ENCODE peak calls at places on chromosome 5, in ten cellular contexts. E, F, L, K, W, C, R, I, U and D are unnamed samples.

GRCh38 chr5:57960569-57960968 is 478.0 kb upstream of the ACTBL2 start:
- DNase-seq in E (no peak), F (no peak), L (no peak), K (no peak), W (no peak), C (no peak), R (no peak), I (no peak), U (no peak), D (no peak)

GRCh38 chr5:77103457-77103856 is 16.4 kb upstream of the ZBED3 start:
- DNase-seq in E (no peak), F (no peak), L (no peak), K (no peak), W (no peak), C (no peak), R (no peak), I (no peak), U (no peak), D (no peak)

GRCh38 chr5:158384535-158385421 is 525.8 kb upstream of the CLINT1 start:
- DNase-seq in E (peak; percentile 96), F (no peak), L (no peak), K (no peak), W (peak; percentile 96), C (no peak), R (no peak), I (peak; percentile 86), U (no peak), D (no peak)

GRCh38 chr5:15609076-15609725 is 109.2 kb downstream of the FBXL7 start:
- DNase-seq in E (no peak), F (no peak), L (no peak), K (no peak), W (no peak), C (no peak), R (no peak), I (no peak), U (no peak), D (no peak)

GRCh38 chr5:159231167-159231566 is 21.8 kb upstream of the RNF145 start:
- DNase-seq in E (no peak), F (no peak), L (no peak), K (no peak), W (peak; percentile 80), C (no peak), R (no peak), I (no peak), U (no peak), D (no peak)

GRCh38 chr5:123718238-123718637 is 206.3 kb downstream of the CSNK1G3 start:
- DNase-seq in E (no peak), F (no peak), L (no peak), K (no peak), W (no peak), C (no peak), R (no peak), I (no peak), U (no peak), D (no peak)

GRCh38 chr5:147055850-147056523 is 177.4 kb upstream of the PPP2R2B start:
- DNase-seq in E (no peak), F (no peak), L (no peak), K (no peak), W (no peak), C (no peak), R (no peak), I (no peak), U (no peak), D (no peak)

GRCh38 chr5:180486636-180487149 is 7.5 kb upstream of the CNOT6 start:
- DNase-seq in E (no peak), F (no peak), L (no peak), K (no peak), W (no peak), C (no peak), R (no peak), I (no peak), U (peak; percentile 20), D (no peak)

GRCh38 chr5:147175516-147176097 is 59.2 kb upstream of the STK32A start:
- DNase-seq in E (no peak), F (no peak), L (no peak), K (no peak), W (no peak), C (no peak), R (no peak), I (no peak), U (no peak), D (no peak)

GRCh38 chr5:91384671-91385430 is 1.7 kb upstream of the ARRDC3 start:
- DNase-seq in E (peak; percentile 89), F (peak; percentile 82), L (peak; percentile 94), K (no peak), W (peak; percentile 97), C (no peak), R (no peak), I (peak; percentile 59), U (no peak), D (no peak)

GRCh38 chr5:107853696-107854095 is 183.0 kb upstream of the EFNA5 start:
- DNase-seq in E (no peak), F (no peak), L (no peak), K (no peak), W (no peak), C (no peak), R (no peak), I (no peak), U (no peak), D (no peak)

GRCh38 chr5:159975462-159976019 is 33.4 kb upstream of the TTC1 start:
- DNase-seq in E (peak; percentile 97), F (no peak), L (no peak), K (no peak), W (peak; percentile 97), C (no peak), R (no peak), I (peak; percentile 88), U (no peak), D (no peak)

GRCh38 chr5:116452774-116453368 is 121.8 kb downstream of the SEMA6A start:
- DNase-seq in E (no peak), F (no peak), L (no peak), K (no peak), W (no peak), C (no peak), R (no peak), I (no peak), U (no peak), D (no peak)

GRCh38 chr5:168428552-168428951 is 57.7 kb upstream of the RARS1 start:
- DNase-seq in E (no peak), F (no peak), L (no peak), K (no peak), W (no peak), C (no peak), R (no peak), I (no peak), U (no peak), D (no peak)

DNA sequence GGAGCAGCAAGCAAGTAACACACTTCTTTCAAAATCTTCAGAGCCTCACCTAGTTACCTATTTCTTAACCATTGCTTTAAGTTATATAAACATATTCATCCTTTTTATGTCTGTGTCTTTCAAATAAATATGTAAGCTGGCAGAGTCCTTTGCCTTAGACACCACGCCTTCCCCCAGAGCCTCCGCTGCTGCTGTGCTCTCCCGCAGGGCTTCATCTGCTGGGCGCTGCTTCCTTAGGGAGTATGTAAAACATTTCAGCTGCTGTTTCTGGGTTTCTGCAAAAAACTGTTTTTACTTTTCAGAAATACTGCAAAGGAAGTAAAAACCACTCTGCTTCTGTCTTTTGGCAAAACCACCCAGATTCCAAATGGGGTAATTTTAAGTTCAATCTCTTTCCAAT is 133.0 kb downstream of the CDC42SE2 start:
- DNase-seq in E (no peak), F (no peak), L (no peak), K (no peak), W (no peak), C (no peak), R (no peak), I (no peak), U (no peak), D (no peak)
- TF ChIP-seq CTCF in E (no peak), F (no peak), L (no peak), K (no peak), W (no peak), C (no peak), R (no peak), I (no peak), U (no peak), D (no peak)

GRCh38 chr5:65760504-65761275 is 38.7 kb downstream of the NLN start:
- DNase-seq in E (peak; percentile 82), F (peak; percentile 26), L (peak; percentile 87), K (no peak), W (peak; percentile 88), C (no peak), R (no peak), I (no peak), U (no peak), D (no peak)
- TF ChIP-seq CTCF in E (peak; percentile 65), F (peak; percentile 6), L (peak; percentile 64), K (no peak), W (peak; percentile 62), C (no peak), R (no peak), I (peak; percentile 17), U (peak; percentile 36), D (no peak)

GRCh38 chr5:84085387-84086041 is 299.2 kb downstream of the EDIL3 start:
- DNase-seq in E (no peak), F (no peak), L (no peak), K (no peak), W (no peak), C (no peak), R (no peak), I (no peak), U (no peak), D (no peak)

GRCh38 chr5:84092738-84093137 is 291.9 kb downstream of the EDIL3 start:
- DNase-seq in E (no peak), F (no peak), L (no peak), K (no peak), W (no peak), C (no peak), R (no peak), I (no peak), U (no peak), D (no peak)

GRCh38 chr5:84091400-84091799 is 293.3 kb downstream of the EDIL3 start:
- DNase-seq in E (no peak), F (no peak), L (no peak), K (no peak), W (peak; percentile 6), C (no peak), R (no peak), I (no peak), U (no peak), D (no peak)

GRCh38 chr5:84086517-84086916 is 298.2 kb downstream of the EDIL3 start:
- DNase-seq in E (no peak), F (no peak), L (no peak), K (no peak), W (peak; percentile 11), C (no peak), R (no peak), I (no peak), U (no peak), D (no peak)

DNA sequence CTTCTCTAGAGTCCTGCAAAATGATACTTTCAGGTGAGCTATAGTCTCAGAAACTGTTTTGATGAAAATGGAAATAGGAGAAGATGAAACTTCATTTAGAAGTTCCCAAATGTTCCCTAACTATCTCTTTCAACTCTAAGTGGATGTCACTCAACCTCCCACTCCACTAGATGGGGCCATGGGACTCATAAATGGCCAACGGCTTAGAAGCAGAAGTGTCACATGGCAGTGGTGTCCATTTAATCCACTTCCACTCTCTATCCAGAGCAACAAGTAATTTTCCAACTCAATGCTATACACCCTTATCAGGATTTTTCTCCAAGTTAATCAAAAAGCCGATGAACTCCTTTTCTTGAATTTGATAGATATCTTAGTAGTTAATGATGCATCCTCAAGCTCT is 295.7 kb downstream of the EDIL3 start:
- DNase-seq in E (peak; percentile 23), F (no peak), L (peak; percentile 32), K (no peak), W (peak; percentile 76), C (no peak), R (no peak), I (no peak), U (no peak), D (no peak)
- TF ChIP-seq CTCF in E (peak; percentile 42), F (no peak), L (peak; percentile 55), K (peak; percentile 39), W (peak; percentile 70), C (peak; percentile 20), R (no peak), I (peak; percentile 16), U (no peak), D (peak; percentile 46)

GRCh38 chr5:59464969-59465368 is 428.6 kb downstream of the PDE4D start:
- DNase-seq in E (no peak), F (no peak), L (no peak), K (no peak), W (no peak), C (no peak), R (no peak), I (no peak), U (no peak), D (no peak)
- TF ChIP-seq CTCF in E (no peak), F (no peak), L (no peak), K (no peak), W (no peak), C (no peak), R (no peak), I (no peak), U (no peak), D (no peak)